ENCODE peak calls at places on chromosomes 12 and 14, in nine cellular contexts. R is HCT116, Y is prostate gland, W is sigmoid colon, T is stomach, M is suprapubic skin, O is transverse colon, A is K562, H is H1. N is an unnamed sample.

GRCh38 chr12:59085680-59086079 is 165.4 kb upstream of the LRIG3 start:
- DNase-seq in R (no peak), Y (no peak), W (no peak), T (no peak), M (no peak), O (no peak), A (no peak), H (no peak), N (no peak)

GRCh38 chr12:53289891-53290290 is 5.5 kb upstream of the PFDN5 start:
- DNase-seq in R (no peak), Y (no peak), W (no peak), T (no peak), M (no peak), O (no peak), A (no peak), H (no peak), N (no peak)

GRCh38 chr12:104334581-104334980 is 31.0 kb downstream of the EID3 start:
- DNase-seq in R (no peak), Y (no peak), W (no peak), T (no peak), M (no peak), O (no peak), A (no peak), H (no peak), N (no peak)

GRCh38 chr14:66105819-66106218 is 380.4 kb upstream of the CCDC196 start:
- DNase-seq in R (no peak), Y (no peak), W (no peak), T (no peak), M (no peak), O (no peak), A (no peak), H (no peak), N (no peak)

GRCh38 chr12:71214511-71215285 is 56.9 kb upstream of the TSPAN8 start:
- DNase-seq in R (no peak), Y (no peak), W (no peak), T (no peak), M (no peak), O (peak; percentile 62), A (no peak), H (peak; percentile 41), N (no peak)

GRCh38 chr12:60995256-60995825 is 1264.9 kb upstream of the USP15 start:
- DNase-seq in R (no peak), Y (no peak), W (no peak), T (no peak), M (no peak), O (no peak), A (no peak), H (no peak), N (no peak)

GRCh38 chr12:89517648-89518047 is 6.9 kb downstream of the GALNT4 start:
- DNase-seq in R (no peak), Y (no peak), W (no peak), T (no peak), M (no peak), O (no peak), A (no peak), H (no peak), N (no peak)

GRCh38 chr14:31926123-31926522 is 151.0 kb upstream of the ARHGAP5 start:
- DNase-seq in R (peak; percentile 54), Y (no peak), W (no peak), T (no peak), M (no peak), O (no peak), A (peak; percentile 35), H (no peak), N (no peak)

GRCh38 chr12:123971770-123972447 is 722 bp downstream of the CCDC92 start:
- DNase-seq in R (no peak), Y (peak; percentile 21), W (peak; percentile 71), T (peak; percentile 38), M (no peak), O (peak; percentile 49), A (peak; percentile 27), H (peak; percentile 85), N (peak; percentile 74)

GRCh38 chr14:52834440-52834842 is 43.0 kb upstream of the GNPNAT1 start:
- DNase-seq in R (no peak), Y (no peak), W (no peak), T (no peak), M (no peak), O (no peak), A (no peak), H (no peak), N (no peak)

GRCh38 chr12:55692631-55693322 is 14.9 kb downstream of the ITGA7 start:
- DNase-seq in R (no peak), Y (no peak), W (peak; percentile 35), T (no peak), M (no peak), O (no peak), A (no peak), H (no peak), N (no peak)

GRCh38 chr12:105640780-105641179 is 310.3 kb downstream of the C12orf75 start:
- DNase-seq in R (no peak), Y (no peak), W (no peak), T (no peak), M (no peak), O (no peak), A (no peak), H (no peak), N (no peak)

GRCh38 chr12:54134850-54135249 is 53.9 kb downstream of the SMUG1 start:
- DNase-seq in R (no peak), Y (no peak), W (no peak), T (no peak), M (no peak), O (no peak), A (no peak), H (no peak), N (no peak)

GRCh38 chr12:112107728-112108447 is 695 bp downstream of the NAA25 start:
- DNase-seq in R (no peak), Y (no peak), W (no peak), T (no peak), M (peak; percentile 74), O (peak; percentile 20), A (peak; percentile 40), H (no peak), N (no peak)

GRCh38 chr14:65290830-65291229 is 121.7 kb upstream of the FUT8 start:
- DNase-seq in R (peak; percentile 93), Y (no peak), W (no peak), T (no peak), M (no peak), O (no peak), A (no peak), H (no peak), N (no peak)

GRCh38 chr14:99389171-99389826 is 91.4 kb downstream of the SETD3 start:
- DNase-seq in R (peak; percentile 16), Y (peak; percentile 21), W (no peak), T (peak; percentile 75), M (no peak), O (peak; percentile 67), A (peak; percentile 68), H (peak; percentile 33), N (no peak)

GRCh38 chr14:90331497-90332270 is at the start of gene NRDE2:
- DNase-seq in R (peak; percentile 90), Y (peak; percentile 96), W (peak; percentile 99), T (peak; percentile 100), M (peak; percentile 99), O (peak; percentile 100), A (peak; percentile 92), H (peak; percentile 92), N (peak; percentile 100)
- TF ChIP-seq POLR2A in R (peak; percentile 79), Y (no peak), W (no peak), T (no peak), M (peak; percentile 5), O (peak; percentile 51), A (peak; percentile 79), H (peak; percentile 64), N (no peak)

GRCh38 chr12:65524666-65525065 is 246.2 kb downstream of the MSRB3 start:
- DNase-seq in R (no peak), Y (no peak), W (no peak), T (no peak), M (no peak), O (no peak), A (no peak), H (no peak), N (no peak)
- TF ChIP-seq POLR2AphosphoS5 in R (no peak), Y (no peak), W (no peak), T (no peak), M (no peak), O (no peak), A (no peak), H (no peak), N (no peak)

DNA sequence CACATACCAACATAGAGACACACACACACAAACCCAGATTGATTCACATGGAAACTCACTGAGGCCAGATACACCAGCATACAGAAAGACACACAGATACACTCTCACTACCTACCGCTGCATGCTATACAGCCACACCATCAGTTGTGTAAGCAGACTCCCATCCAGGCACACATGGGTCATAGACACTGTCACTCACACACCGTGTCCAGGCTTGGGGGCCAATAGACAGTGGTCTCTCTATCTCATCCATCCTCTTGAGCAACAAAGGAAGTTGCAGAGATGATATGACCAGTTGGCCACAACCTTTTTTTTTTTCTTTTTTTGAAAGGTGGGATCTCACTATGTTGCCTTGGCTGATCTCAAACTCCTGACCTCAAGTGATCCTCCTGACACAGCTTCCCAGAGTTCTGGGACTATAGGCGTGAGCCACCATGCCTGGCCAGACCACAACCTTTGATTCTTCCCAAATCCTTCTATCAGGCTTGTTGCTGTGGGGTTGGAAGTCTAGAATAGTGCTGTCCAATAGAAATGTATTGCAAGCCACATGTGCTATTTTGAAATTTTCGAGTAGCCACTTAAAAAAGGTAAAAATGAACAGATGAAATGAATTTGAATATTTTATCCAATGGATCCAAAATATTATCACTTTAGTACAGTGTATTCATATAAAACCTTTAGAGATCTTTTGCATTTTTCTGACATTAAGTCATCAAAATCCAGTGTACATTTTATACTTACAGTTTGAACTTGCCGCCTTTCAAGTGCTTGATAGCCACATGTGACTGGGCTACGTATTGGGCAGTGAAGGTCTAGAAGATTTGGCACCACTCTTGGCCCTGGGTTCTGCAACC is 7.4 kb downstream of the LRP1-AS start:
- DNase-seq in R (no peak), Y (no peak), W (no peak), T (no peak), M (no peak), O (no peak), A (no peak), H (no peak), N (no peak)
- H3K4me1 ChIP-seq in R (no peaks in the 10 kb centered on the region), Y (no peaks in the 10 kb centered on the region), W (no peaks in the 10 kb centered on the region), T (peaks cover 44% of the 10 kb centered on the region), M (peaks cover 65% of the 10 kb centered on the region), O (peaks cover 36% of the 10 kb centered on the region), A (peaks cover 19% of the 10 kb centered on the region), H (peaks cover 10% of the 10 kb centered on the region), N (peaks cover 73% of the 10 kb centered on the region)

GRCh38 chr14:50943261-50943942 is 881 bp downstream of the PYGL start:
- DNase-seq in R (peak; percentile 31), Y (peak; percentile 11), W (peak; percentile 90), T (peak; percentile 32), M (peak; percentile 81), O (peak; percentile 58), A (peak; percentile 21), H (no peak), N (no peak)

GRCh38 chr14:50941151-50941550 is 3.1 kb downstream of the PYGL start:
- DNase-seq in R (no peak), Y (no peak), W (no peak), T (no peak), M (no peak), O (no peak), A (no peak), H (no peak), N (no peak)

GRCh38 chr14:50946234-50946935 is 2.1 kb upstream of the PYGL start:
- DNase-seq in R (no peak), Y (no peak), W (no peak), T (no peak), M (no peak), O (no peak), A (no peak), H (no peak), N (no peak)

GRCh38 chr14:50944647-50945413 is 547 bp upstream of the PYGL start:
- DNase-seq in R (peak; percentile 48), Y (peak; percentile 47), W (peak; percentile 83), T (peak; percentile 50), M (peak; percentile 87), O (peak; percentile 63), A (peak; percentile 7), H (no peak), N (no peak)

GRCh38 chr14:50943943-50944646 is at the start of gene PYGL:
- DNase-seq in R (peak; percentile 43), Y (peak; percentile 65), W (peak; percentile 88), T (peak; percentile 69), M (peak; percentile 89), O (peak; percentile 78), A (peak; percentile 72), H (no peak), N (peak; percentile 93)
- TF ChIP-seq POLR2A in R (peak; percentile 91), Y (peak; percentile 71), W (no peak), T (no peak), M (peak; percentile 62), O (peak; percentile 77), A (peak; percentile 63), H (no peak), N (peak; percentile 49)

N was measured in esophagus muscularis mucosa.